ENCODE peak calls at places on chromosomes 12 and 14, in four cellular contexts. One of them, this sample, is unnamed.

GRCh38 chr12:41476499-41476898 is 288.4 kb downstream of the PDZRN4 start:
- DNase-seq in lower leg skin: no peak
- DNase-seq in BJ: no peak
- DNase-seq in heart right ventricle: no peak
- DNase-seq in this sample: no peak

GRCh38 chr14:104289485-104289884 is 151.1 kb downstream of the KIF26A start:
- DNase-seq in lower leg skin: no peak
- DNase-seq in BJ: no peak
- DNase-seq in heart right ventricle: no peak
- DNase-seq in this sample: no peak

GRCh38 chr14:81169711-81170103 is 51.1 kb downstream of the GTF2A1 start:
- DNase-seq in lower leg skin: peak
- DNase-seq in BJ: no peak
- DNase-seq in heart right ventricle: peak
- DNase-seq in this sample: no peak

GRCh38 chr12:38904932-38905479 is 385 bp downstream of the CPNE8 start:
- DNase-seq in lower leg skin: peak
- DNase-seq in BJ: peak
- DNase-seq in heart right ventricle: peak
- DNase-seq in this sample: peak

GRCh38 chr12:56315256-56315625 is 547 bp downstream of the CNPY2 start:
- DNase-seq in lower leg skin: no peak
- DNase-seq in BJ: no peak
- DNase-seq in heart right ventricle: peak
- DNase-seq in this sample: no peak

GRCh38 chr12:97046901-97047300 is 139.8 kb downstream of the NEDD1 start:
- DNase-seq in lower leg skin: no peak
- DNase-seq in BJ: no peak
- DNase-seq in heart right ventricle: no peak
- DNase-seq in this sample: no peak

GRCh38 chr14:49950275-49951250 is 57.7 kb downstream of the ARF6 start:
- DNase-seq in lower leg skin: peak
- DNase-seq in BJ: no peak
- DNase-seq in heart right ventricle: no peak
- DNase-seq in this sample: no peak

GRCh38 chr12:112347521-112347920 is 34.7 kb downstream of the HECTD4 start:
- DNase-seq in lower leg skin: no peak
- DNase-seq in BJ: peak
- DNase-seq in heart right ventricle: no peak
- DNase-seq in this sample: peak

GRCh38 chr12:2391740-2392341 is 339.1 kb downstream of the CACNA1C start:
- DNase-seq in lower leg skin: no peak
- DNase-seq in BJ: no peak
- DNase-seq in heart right ventricle: no peak
- DNase-seq in this sample: no peak

GRCh38 chr14:26328766-26329165 is 269.1 kb downstream of the NOVA1 start:
- DNase-seq in lower leg skin: no peak
- DNase-seq in BJ: no peak
- DNase-seq in heart right ventricle: no peak
- DNase-seq in this sample: no peak

GRCh38 chr12:82519508-82519907 is 161.2 kb downstream of the METTL25 start:
- DNase-seq in lower leg skin: no peak
- DNase-seq in BJ: no peak
- DNase-seq in heart right ventricle: no peak
- DNase-seq in this sample: no peak

GRCh38 chr14:104109731-104110361 is 24.3 kb downstream of the ASPG start:
- DNase-seq in lower leg skin: no peak
- DNase-seq in BJ: no peak
- DNase-seq in heart right ventricle: no peak
- DNase-seq in this sample: no peak

GRCh38 chr12:122909442-122910288 is 13.7 kb upstream of the VPS37B start:
- DNase-seq in lower leg skin: no peak
- DNase-seq in BJ: no peak
- DNase-seq in heart right ventricle: peak
- DNase-seq in this sample: no peak

GRCh38 chr14:64685364-64686130 is 18.7 kb upstream of the PLEKHG3 start:
- DNase-seq in lower leg skin: no peak
- DNase-seq in BJ: no peak
- DNase-seq in heart right ventricle: no peak
- DNase-seq in this sample: no peak

GRCh38 chr12:80567391-80567790 is 123.4 kb downstream of the PTPRQ start:
- DNase-seq in lower leg skin: no peak
- DNase-seq in BJ: no peak
- DNase-seq in heart right ventricle: no peak
- DNase-seq in this sample: no peak

GRCh38 chr12:68591716-68592437 is 18.8 kb upstream of the RAP1B start:
- DNase-seq in lower leg skin: no peak
- DNase-seq in BJ: no peak
- DNase-seq in heart right ventricle: no peak
- DNase-seq in this sample: peak

GRCh38 chr14:21059842-21060589 is 2.4 kb downstream of the RNASE8 start:
- DNase-seq in lower leg skin: no peak
- DNase-seq in BJ: no peak
- DNase-seq in heart right ventricle: no peak
- DNase-seq in this sample: no peak

GRCh38 chr12:88242161-88242925 is 100.2 kb downstream of the TMTC3 start:
- DNase-seq in lower leg skin: peak
- DNase-seq in BJ: peak
- DNase-seq in heart right ventricle: no peak
- DNase-seq in this sample: no peak

GRCh38 chr12:20426191-20426590 is 57.9 kb downstream of the PDE3A start:
- DNase-seq in lower leg skin: peak
- DNase-seq in BJ: no peak
- DNase-seq in heart right ventricle: peak
- DNase-seq in this sample: no peak

GRCh38 chr14:20440882-20441281 is 4.9 kb upstream of the KLHL33 start:
- DNase-seq in lower leg skin: no peak
- DNase-seq in BJ: no peak
- DNase-seq in heart right ventricle: no peak
- DNase-seq in this sample: peak

GRCh38 chr14:43872222-43872621 is 634.9 kb downstream of the FSCB start:
- DNase-seq in lower leg skin: no peak
- DNase-seq in BJ: no peak
- DNase-seq in heart right ventricle: no peak
- DNase-seq in this sample: no peak

DNA sequence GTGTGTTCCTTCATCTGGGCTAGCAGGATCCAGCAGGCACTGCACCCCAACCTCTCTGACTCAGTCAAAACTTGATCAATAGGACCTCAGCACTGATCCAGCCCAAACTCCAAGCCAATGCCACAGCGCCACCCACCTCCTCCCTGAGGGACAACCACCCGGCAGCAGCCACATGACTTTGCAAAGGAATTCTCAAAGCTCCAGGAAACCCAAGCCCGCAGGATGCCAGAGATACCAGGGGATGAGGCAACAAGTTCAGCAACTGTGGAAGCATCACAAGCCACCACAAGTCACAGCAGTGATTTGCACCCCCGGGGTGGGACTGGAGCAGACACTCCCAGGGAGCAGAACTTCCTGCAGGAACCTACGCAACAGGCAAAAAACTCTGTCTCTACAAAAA is 37.3 kb downstream of the ACTN1 start:
- DNase-seq in lower leg skin: peak
- DNase-seq in BJ: peak
- DNase-seq in heart right ventricle: peak
- DNase-seq in this sample: no peak
- TF ChIP-seq CTCF in lower leg skin: no peak
- TF ChIP-seq CTCF in BJ: peak
- TF ChIP-seq CTCF in heart right ventricle: peak
- TF ChIP-seq CTCF in this sample: no peak

GRCh38 chr12:583251-583869 is 79.9 kb downstream of the NINJ2 start:
- DNase-seq in lower leg skin: no peak
- DNase-seq in BJ: no peak
- DNase-seq in heart right ventricle: peak
- DNase-seq in this sample: no peak
- TF ChIP-seq CTCF in lower leg skin: no peak
- TF ChIP-seq CTCF in BJ: no peak
- TF ChIP-seq CTCF in heart right ventricle: no peak
- TF ChIP-seq CTCF in this sample: no peak

GRCh38 chr14:75259510-75259855 is 19.1 kb upstream of the FOS start:
- DNase-seq in lower leg skin: no peak
- DNase-seq in BJ: no peak
- DNase-seq in heart right ventricle: no peak
- DNase-seq in this sample: no peak
- TF ChIP-seq CTCF in lower leg skin: no peak
- TF ChIP-seq CTCF in BJ: peak
- TF ChIP-seq CTCF in heart right ventricle: no peak
- TF ChIP-seq CTCF in this sample: no peak

GRCh38 chr12:119676022-119676421 is 8.1 kb downstream of the PRKAB1 start:
- DNase-seq in lower leg skin: no peak
- DNase-seq in BJ: no peak
- DNase-seq in heart right ventricle: no peak
- DNase-seq in this sample: no peak

GRCh38 chr12:119679081-119679480 is 11.1 kb downstream of the PRKAB1 start:
- DNase-seq in lower leg skin: no peak
- DNase-seq in BJ: no peak
- DNase-seq in heart right ventricle: no peak
- DNase-seq in this sample: no peak

GRCh38 chr12:119678459-119678858 is 10.5 kb downstream of the PRKAB1 start:
- DNase-seq in lower leg skin: no peak
- DNase-seq in BJ: no peak
- DNase-seq in heart right ventricle: no peak
- DNase-seq in this sample: no peak

GRCh38 chr12:119674560-119674959 is 6.6 kb downstream of the PRKAB1 start:
- DNase-seq in lower leg skin: no peak
- DNase-seq in BJ: no peak
- DNase-seq in heart right ventricle: no peak
- DNase-seq in this sample: no peak

GRCh38 chr12:119676573-119676972 is 8.6 kb downstream of the PRKAB1 start:
- DNase-seq in lower leg skin: no peak
- DNase-seq in BJ: no peak
- DNase-seq in heart right ventricle: no peak
- DNase-seq in this sample: no peak
- TF ChIP-seq CTCF in lower leg skin: no peak
- TF ChIP-seq CTCF in BJ: no peak
- TF ChIP-seq CTCF in heart right ventricle: no peak
- TF ChIP-seq CTCF in this sample: no peak

DNA sequence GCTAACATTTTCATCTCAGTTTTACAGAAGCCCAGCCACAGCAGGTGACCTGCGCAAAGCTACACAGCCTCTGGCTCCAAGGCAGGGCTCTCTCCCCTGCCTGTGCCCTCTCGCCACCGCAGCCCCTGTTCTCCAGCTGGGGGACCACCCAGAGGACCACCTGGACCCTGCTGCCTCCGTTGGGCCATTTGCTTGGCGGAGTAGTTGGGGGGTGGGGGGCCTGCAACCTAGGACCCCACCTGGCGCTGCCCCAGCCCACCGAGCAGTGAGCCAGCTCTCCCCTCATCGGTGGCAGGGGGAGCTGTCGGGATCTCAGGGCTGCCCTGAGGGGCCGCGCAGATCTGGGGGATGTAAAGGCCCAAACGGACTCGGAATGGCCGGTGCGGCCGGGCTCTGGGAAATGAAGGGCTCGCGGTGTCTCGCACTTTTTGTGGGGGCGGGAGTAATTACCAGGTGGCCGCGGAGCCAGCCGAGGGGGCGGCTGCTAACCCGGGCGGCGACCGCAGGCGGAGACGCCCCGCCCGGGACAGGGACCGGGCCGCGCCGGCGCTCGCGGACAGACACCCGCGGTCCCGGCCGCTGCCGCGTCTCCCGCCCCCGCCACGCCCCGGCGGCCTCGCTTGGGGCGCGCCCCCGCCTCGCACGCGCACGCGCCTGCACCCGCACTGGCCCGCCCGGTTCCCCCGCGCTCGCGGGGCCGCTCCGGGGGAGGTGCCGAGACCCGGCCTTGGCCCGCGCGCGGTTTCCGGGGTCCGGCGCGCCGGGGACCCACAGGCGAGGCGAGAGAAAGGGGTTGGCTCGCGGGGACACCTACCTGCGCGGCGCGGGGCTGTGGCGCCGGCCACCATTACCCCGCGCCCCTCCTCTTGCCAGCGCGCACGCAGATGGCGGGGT is 8.6 kb upstream of the GPR68 start:
- DNase-seq in lower leg skin: no peak
- DNase-seq in BJ: no peak
- DNase-seq in heart right ventricle: no peak
- DNase-seq in this sample: peak
- TF ChIP-seq CTCF in lower leg skin: no peak
- TF ChIP-seq CTCF in BJ: peak
- TF ChIP-seq CTCF in heart right ventricle: no peak
- TF ChIP-seq CTCF in this sample: no peak

GRCh38 chr14:60758875-60759274 is 24.3 kb downstream of the MNAT1 start:
- DNase-seq in lower leg skin: no peak
- DNase-seq in BJ: no peak
- DNase-seq in heart right ventricle: no peak
- DNase-seq in this sample: peak
- TF ChIP-seq CTCF in lower leg skin: no peak
- TF ChIP-seq CTCF in BJ: no peak
- TF ChIP-seq CTCF in heart right ventricle: no peak
- TF ChIP-seq CTCF in this sample: no peak

GRCh38 chr12:100745378-100746071 is 49.1 kb upstream of the ANO4 start:
- DNase-seq in lower leg skin: no peak
- DNase-seq in BJ: no peak
- DNase-seq in heart right ventricle: no peak
- DNase-seq in this sample: no peak

GRCh38 chr12:100738086-100738485 is 56.5 kb upstream of the ANO4 start:
- DNase-seq in lower leg skin: no peak
- DNase-seq in BJ: no peak
- DNase-seq in heart right ventricle: no peak
- DNase-seq in this sample: no peak

GRCh38 chr12:100743060-100743459 is 51.5 kb upstream of the ANO4 start:
- DNase-seq in lower leg skin: no peak
- DNase-seq in BJ: no peak
- DNase-seq in heart right ventricle: no peak
- DNase-seq in this sample: no peak

GRCh38 chr12:100737168-100737567 is 57.4 kb upstream of the ANO4 start:
- DNase-seq in lower leg skin: no peak
- DNase-seq in BJ: no peak
- DNase-seq in heart right ventricle: no peak
- DNase-seq in this sample: no peak

GRCh38 chr12:100741084-100741711 is 53.4 kb upstream of the ANO4 start:
- DNase-seq in lower leg skin: no peak
- DNase-seq in BJ: no peak
- DNase-seq in heart right ventricle: no peak
- DNase-seq in this sample: no peak
- TF ChIP-seq CTCF in lower leg skin: no peak
- TF ChIP-seq CTCF in BJ: peak
- TF ChIP-seq CTCF in heart right ventricle: peak
- TF ChIP-seq CTCF in this sample: peak